ENCODE peak calls at places on chromosomes 7 and 10, in five cellular contexts. X is ovary, M is colonic mucosa, S is A549, N is thoracic aorta. F is an unnamed sample.

GRCh38 chr7:149821191-149822148 is 16.7 kb upstream of the ZNF862 start:
- DNase-seq in X (no peak), S (no peak), N (no peak), M (peak; percentile 69), F (no peak)

GRCh38 chr10:48221814-48222213 is 52.7 kb downstream of the FRMPD2 start:
- DNase-seq in M (no peak), N (no peak), X (no peak), S (no peak), F (no peak)

GRCh38 chr10:69851306-69851705 is 49.6 kb downstream of the COL13A1 start:
- DNase-seq in X (no peak), N (no peak), S (no peak), M (no peak), F (no peak)

GRCh38 chr7:158814637-158815036 is 14.7 kb downstream of the ESYT2 start:
- DNase-seq in N (no peak), M (no peak), X (no peak), S (no peak), F (no peak)

GRCh38 chr10:43888551-43888950 is 239.9 kb upstream of the ZNF32 start:
- DNase-seq in N (no peak), X (no peak), S (no peak), M (no peak), F (no peak)

GRCh38 chr10:28130267-28130666 is 131.4 kb upstream of the ODAD2 start:
- DNase-seq in M (no peak), X (no peak), S (no peak), N (no peak), F (no peak)

GRCh38 chr7:151755131-151755787 is 121.7 kb downstream of the PRKAG2 start:
- DNase-seq in S (no peak), N (no peak), M (peak; percentile 49), X (peak; percentile 59), F (no peak)

GRCh38 chr7:130903358-130903974 is 169.5 kb upstream of the KLF14 start:
- DNase-seq in X (no peak), M (no peak), S (peak; percentile 89), N (no peak), F (no peak)

GRCh38 chr7:134916428-134916883 is 69.9 kb upstream of the AGBL3 start:
- DNase-seq in M (no peak), X (no peak), N (no peak), S (no peak), F (no peak)

GRCh38 chr7:157554393-157555238 is 217.8 kb downstream of the DNAJB6 start:
- DNase-seq in N (no peak), S (no peak), M (no peak), X (no peak), F (no peak)

GRCh38 chr10:101777085-101777856 is 1.4 kb upstream of the FGF8 start:
- DNase-seq in X (no peak), M (no peak), S (no peak), N (no peak), F (no peak)

GRCh38 chr10:5948208-5948585 is 29.1 kb downstream of the IL15RA start:
- DNase-seq in N (no peak), X (no peak), S (no peak), M (no peak), F (no peak)

GRCh38 chr7:50560865-50561351 is 4.3 kb downstream of the DDC start:
- DNase-seq in M (no peak), X (peak; percentile 47), N (no peak), S (no peak), F (no peak)

GRCh38 chr7:46571996-46572395 is 650.9 kb upstream of the IGFBP3 start:
- DNase-seq in S (no peak), N (no peak), X (no peak), M (no peak), F (no peak)

GRCh38 chr7:14673202-14673601 is 229.3 kb downstream of the DGKB start:
- DNase-seq in S (no peak), M (no peak), X (no peak), N (no peak), F (no peak)

GRCh38 chr10:128029731-128030369 is 96.4 kb downstream of the MKI67 start:
- DNase-seq in N (no peak), X (no peak), S (no peak), M (no peak), F (peak; percentile 49)

GRCh38 chr10:29970012-29970396 is 89.4 kb downstream of the JCAD start:
- DNase-seq in X (no peak), M (no peak), N (no peak), S (no peak), F (no peak)

GRCh38 chr7:13017325-13017853 is 330.0 kb downstream of the ARL4A start:
- DNase-seq in X (no peak), S (peak; percentile 82), M (no peak), N (no peak), F (no peak)

GRCh38 chr7:128937647-128938523 is at the start of gene IRF5:
- DNase-seq in S (peak; percentile 63), N (no peak), M (peak; percentile 74), X (no peak), F (peak; percentile 93)

GRCh38 chr7:113283861-113284260 is 165.5 kb upstream of the SMIM30 start:
- DNase-seq in S (no peak), M (no peak), N (no peak), X (no peak), F (no peak)

GRCh38 chr7:70647801-70648491 is 484.0 kb upstream of the GALNT17 start:
- DNase-seq in X (no peak), S (no peak), M (peak; percentile 36), N (no peak), F (no peak)

DNA sequence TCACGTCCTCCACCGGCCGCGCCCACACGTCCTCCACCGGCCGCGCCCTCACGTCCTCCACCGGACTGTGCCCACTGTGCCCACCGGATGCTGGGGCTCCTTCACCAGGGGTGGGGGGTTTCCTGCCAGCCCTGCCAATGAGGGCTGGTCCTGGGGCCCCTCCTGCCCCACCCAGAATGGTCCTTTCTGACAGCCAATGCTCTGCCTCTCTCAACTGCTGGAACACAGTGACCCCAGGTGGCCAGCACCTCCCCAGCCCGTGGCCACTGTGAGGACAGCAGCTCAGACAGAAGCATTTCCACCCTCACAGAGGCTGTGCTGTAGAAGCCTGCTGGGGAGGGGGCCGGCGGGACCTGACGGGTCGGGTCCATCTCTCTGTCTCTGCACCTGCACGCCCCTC is 90.1 kb upstream of the DNAAF5 start:
- DNase-seq in M (no peak), S (peak; percentile 85), X (no peak), N (no peak), F (no peak)
- TF ChIP-seq CTCF in M (no peak), S (peak; percentile 86), X (no peak), N (peak; percentile 56), F (peak; percentile 48)

GRCh38 chr10:65570143-65571010 is 1355.5 kb upstream of the LRRTM3 start:
- DNase-seq in X (peak; percentile 19), N (no peak), M (peak; percentile 72), S (peak; percentile 72), F (no peak)
- TF ChIP-seq CTCF in X (no peak), N (no peak), M (no peak), S (no peak), F (no peak)

GRCh38 chr7:36420307-36420706 is 30.6 kb downstream of the ANLN start:
- DNase-seq in S (no peak), N (no peak), M (no peak), X (no peak), F (no peak)
- TF ChIP-seq CTCF in S (no peak), N (no peak), M (no peak), X (no peak), F (no peak)

GRCh38 chr7:35780070-35780469 is 20.8 kb upstream of the SEPTIN7 start:
- DNase-seq in S (no peak), N (no peak), X (no peak), M (no peak), F (no peak)

GRCh38 chr7:35784332-35784731 is 16.5 kb upstream of the SEPTIN7 start:
- DNase-seq in S (no peak), X (no peak), N (no peak), M (no peak), F (no peak)

GRCh38 chr7:35781200-35781701 is 19.6 kb upstream of the SEPTIN7 start:
- DNase-seq in N (no peak), S (no peak), M (no peak), X (no peak), F (no peak)

GRCh38 chr7:35785250-35785649 is 15.6 kb upstream of the SEPTIN7 start:
- DNase-seq in S (no peak), X (no peak), N (no peak), M (no peak), F (no peak)

DNA sequence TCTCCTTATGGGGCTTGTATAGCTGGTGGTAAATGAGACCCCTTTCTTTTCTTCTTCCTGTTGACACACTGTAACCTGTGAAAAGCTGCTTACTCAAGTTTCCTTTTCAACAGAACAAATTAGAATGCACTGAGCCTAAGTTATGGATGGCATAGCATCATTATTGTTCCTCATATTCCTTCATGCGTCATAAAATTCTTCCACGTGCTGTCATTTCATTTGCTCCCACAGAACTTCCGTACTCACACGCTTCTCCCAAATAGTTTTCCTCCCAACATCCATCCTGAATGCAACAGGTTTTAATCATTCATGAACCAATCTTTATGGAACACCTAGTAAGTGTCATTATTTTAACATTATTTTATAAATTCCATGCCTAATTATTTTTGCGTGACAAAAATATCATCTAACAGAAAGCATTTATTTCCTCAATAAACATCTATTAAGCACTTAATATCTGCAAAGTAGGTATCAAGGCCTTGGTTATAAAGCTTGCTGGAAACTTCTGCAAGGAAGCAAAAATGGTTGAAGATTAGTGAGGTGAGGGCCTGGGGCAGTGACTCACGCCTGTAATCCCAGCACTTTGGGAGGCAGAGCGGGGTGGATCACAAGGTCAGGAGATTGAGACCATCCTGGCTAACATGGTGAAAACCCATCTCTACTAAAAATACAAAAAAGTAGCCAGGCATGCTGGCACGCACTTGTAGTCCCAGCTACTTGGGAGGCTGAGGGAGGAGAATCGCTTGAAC is 18.9 kb upstream of the SEPTIN7 start:
- DNase-seq in X (no peak), S (no peak), N (no peak), M (no peak), F (no peak)
- TF ChIP-seq CTCF in X (no peak), S (no peak), N (no peak), M (no peak), F (no peak)

DNA sequence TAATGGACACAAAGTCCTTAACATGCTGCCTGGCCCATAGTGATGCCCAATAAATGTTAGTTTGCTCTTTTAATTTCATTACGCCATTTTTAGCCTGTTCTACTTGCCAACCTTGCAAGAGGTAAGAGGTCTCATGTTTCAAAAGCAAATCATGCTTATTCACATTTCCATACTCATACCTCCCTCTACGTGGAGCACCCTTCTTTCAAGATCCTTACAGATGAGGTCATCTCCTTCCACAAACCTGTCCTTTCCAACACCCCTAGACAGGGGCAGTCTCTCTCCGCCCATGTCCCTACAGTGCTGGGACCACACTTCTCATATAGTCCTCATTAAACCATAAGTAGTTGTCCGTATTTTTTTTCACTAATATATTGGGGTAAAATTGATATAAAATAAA is 271.3 kb downstream of the FGFR2 start:
- DNase-seq in N (no peak), S (no peak), M (no peak), X (no peak), F (no peak)
- TF ChIP-seq CTCF in N (no peak), S (no peak), M (no peak), X (no peak), F (no peak)

DNA sequence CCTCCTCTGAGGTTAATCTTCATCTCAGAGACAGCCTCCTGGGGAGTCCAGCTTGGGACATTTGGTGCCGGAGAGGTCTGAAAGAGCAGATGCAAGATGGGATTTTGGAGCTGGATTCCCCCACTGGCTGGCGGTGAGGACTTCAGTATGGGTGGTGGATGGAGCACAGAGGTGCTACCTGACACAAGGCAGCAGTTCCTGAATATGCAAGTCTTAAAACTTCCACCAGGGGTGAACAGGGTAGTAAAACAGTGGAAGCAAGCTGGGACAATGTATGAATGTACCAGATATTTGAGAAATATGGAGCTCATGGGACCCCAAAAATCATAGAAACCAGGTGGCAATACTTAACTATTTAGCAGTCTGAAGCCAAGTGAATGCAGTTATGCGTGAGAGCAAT is 4.8 kb upstream of the TAF3 start:
- DNase-seq in N (no peak), S (no peak), M (no peak), X (no peak), F (no peak)
- TF ChIP-seq CTCF in N (no peak), S (no peak), M (no peak), X (no peak), F (no peak)